ENCODE peak calls at places on chromosome 6, in six cellular contexts. One of them, this sample, is unnamed.
A peak's percentile ranks its signal among the peaks of the same experiment; 100 is the strongest.

GRCh38 chr6:27890351-27891299 is 21.6 kb downstream of the OR2B2 start:
- DNase-seq in AG09309: peak; percentile 87
- DNase-seq in GM13976: peak; percentile 82
- DNase-seq in cardiac fibroblast: peak; percentile 96
- DNase-seq in nephron progenitor cell: peak; percentile 69
- DNase-seq in dorsolateral prefrontal cortex: no peak
- DNase-seq in this sample: peak; percentile 89

GRCh38 chr6:154749341-154749740 is 16.1 kb downstream of the SCAF8 start:
- DNase-seq in dorsolateral prefrontal cortex: no peak
- DNase-seq in nephron progenitor cell: no peak
- DNase-seq in GM13976: no peak
- DNase-seq in cardiac fibroblast: no peak
- DNase-seq in AG09309: no peak
- DNase-seq in this sample: no peak

GRCh38 chr6:3749991-3750323 is 1.6 kb downstream of the PXDC1 start:
- DNase-seq in nephron progenitor cell: no peak
- DNase-seq in GM13976: peak; percentile 40
- DNase-seq in cardiac fibroblast: peak; percentile 80
- DNase-seq in AG09309: no peak
- DNase-seq in dorsolateral prefrontal cortex: no peak
- DNase-seq in this sample: peak; percentile 25

GRCh38 chr6:46757206-46757564 is 10.5 kb downstream of the ANKRD66 start:
- DNase-seq in GM13976: no peak
- DNase-seq in nephron progenitor cell: no peak
- DNase-seq in AG09309: no peak
- DNase-seq in dorsolateral prefrontal cortex: no peak
- DNase-seq in cardiac fibroblast: no peak
- DNase-seq in this sample: no peak

GRCh38 chr6:41426438-41426851 is 91.0 kb downstream of the NCR2 start:
- DNase-seq in nephron progenitor cell: peak; percentile 39
- DNase-seq in GM13976: no peak
- DNase-seq in dorsolateral prefrontal cortex: no peak
- DNase-seq in AG09309: no peak
- DNase-seq in cardiac fibroblast: no peak
- DNase-seq in this sample: no peak

GRCh38 chr6:81130969-81131368 is 621.5 kb downstream of the TENT5A start:
- DNase-seq in cardiac fibroblast: no peak
- DNase-seq in GM13976: no peak
- DNase-seq in AG09309: no peak
- DNase-seq in dorsolateral prefrontal cortex: no peak
- DNase-seq in nephron progenitor cell: no peak
- DNase-seq in this sample: no peak

GRCh38 chr6:1695546-1696494 is 86.1 kb downstream of the FOXC1 start:
- DNase-seq in nephron progenitor cell: no peak
- DNase-seq in cardiac fibroblast: no peak
- DNase-seq in GM13976: no peak
- DNase-seq in dorsolateral prefrontal cortex: no peak
- DNase-seq in AG09309: no peak
- DNase-seq in this sample: no peak

GRCh38 chr6:3267162-3267561 is 8.4 kb downstream of the PSMG4 start:
- DNase-seq in nephron progenitor cell: no peak
- DNase-seq in cardiac fibroblast: no peak
- DNase-seq in AG09309: no peak
- DNase-seq in dorsolateral prefrontal cortex: no peak
- DNase-seq in GM13976: no peak
- DNase-seq in this sample: no peak

GRCh38 chr6:148440877-148441453 is 98.3 kb downstream of the SASH1 start:
- DNase-seq in GM13976: no peak
- DNase-seq in nephron progenitor cell: peak; percentile 13
- DNase-seq in dorsolateral prefrontal cortex: peak; percentile 52
- DNase-seq in AG09309: peak; percentile 96
- DNase-seq in cardiac fibroblast: peak; percentile 97
- DNase-seq in this sample: no peak

GRCh38 chr6:103327079-103327478 is 1532.6 kb downstream of the HACE1 start:
- DNase-seq in nephron progenitor cell: peak; percentile 5
- DNase-seq in cardiac fibroblast: no peak
- DNase-seq in dorsolateral prefrontal cortex: no peak
- DNase-seq in GM13976: no peak
- DNase-seq in AG09309: no peak
- DNase-seq in this sample: no peak

GRCh38 chr6:39053854-39054576 is 5.4 kb downstream of the GLP1R start:
- DNase-seq in dorsolateral prefrontal cortex: no peak
- DNase-seq in cardiac fibroblast: no peak
- DNase-seq in nephron progenitor cell: no peak
- DNase-seq in GM13976: no peak
- DNase-seq in AG09309: no peak
- DNase-seq in this sample: no peak

GRCh38 chr6:164276211-164276610 is 861.7 kb downstream of the QKI start:
- DNase-seq in nephron progenitor cell: no peak
- DNase-seq in GM13976: no peak
- DNase-seq in AG09309: no peak
- DNase-seq in cardiac fibroblast: no peak
- DNase-seq in dorsolateral prefrontal cortex: no peak
- DNase-seq in this sample: no peak

GRCh38 chr6:27066381-27066780 is 181.1 kb upstream of the PRSS16 start:
- DNase-seq in dorsolateral prefrontal cortex: no peak
- DNase-seq in cardiac fibroblast: no peak
- DNase-seq in AG09309: no peak
- DNase-seq in nephron progenitor cell: no peak
- DNase-seq in GM13976: no peak
- DNase-seq in this sample: no peak

GRCh38 chr6:159892053-159892452 is 1.3 kb downstream of the MAS1 start:
- DNase-seq in AG09309: no peak
- DNase-seq in GM13976: no peak
- DNase-seq in nephron progenitor cell: no peak
- DNase-seq in cardiac fibroblast: no peak
- DNase-seq in dorsolateral prefrontal cortex: no peak
- DNase-seq in this sample: no peak

GRCh38 chr6:23532227-23532626 is 593.8 kb upstream of the NRSN1 start:
- DNase-seq in dorsolateral prefrontal cortex: no peak
- DNase-seq in nephron progenitor cell: no peak
- DNase-seq in GM13976: no peak
- DNase-seq in AG09309: no peak
- DNase-seq in cardiac fibroblast: peak; percentile 55
- DNase-seq in this sample: no peak

GRCh38 chr6:108806669-108807068 is 41.6 kb upstream of the ARMC2 start:
- DNase-seq in GM13976: no peak
- DNase-seq in nephron progenitor cell: no peak
- DNase-seq in cardiac fibroblast: no peak
- DNase-seq in dorsolateral prefrontal cortex: no peak
- DNase-seq in AG09309: no peak
- DNase-seq in this sample: no peak

GRCh38 chr6:4665489-4666417 is 110.5 kb upstream of the CDYL start:
- DNase-seq in AG09309: peak; percentile 14
- DNase-seq in dorsolateral prefrontal cortex: no peak
- DNase-seq in nephron progenitor cell: no peak
- DNase-seq in GM13976: no peak
- DNase-seq in cardiac fibroblast: peak; percentile 52
- DNase-seq in this sample: no peak

GRCh38 chr6:43827898-43828297 is 57.9 kb downstream of the VEGFA start:
- DNase-seq in nephron progenitor cell: no peak
- DNase-seq in GM13976: no peak
- DNase-seq in cardiac fibroblast: no peak
- DNase-seq in AG09309: no peak
- DNase-seq in dorsolateral prefrontal cortex: no peak
- DNase-seq in this sample: no peak

GRCh38 chr6:106527979-106528378 is 101.3 kb downstream of the RTN4IP1 start:
- DNase-seq in nephron progenitor cell: no peak
- DNase-seq in GM13976: no peak
- DNase-seq in dorsolateral prefrontal cortex: no peak
- DNase-seq in cardiac fibroblast: peak; percentile 96
- DNase-seq in AG09309: peak; percentile 87
- DNase-seq in this sample: peak; percentile 96

GRCh38 chr6:1553562-1554088 is 56.1 kb upstream of the FOXC1 start:
- DNase-seq in dorsolateral prefrontal cortex: no peak
- DNase-seq in nephron progenitor cell: no peak
- DNase-seq in AG09309: no peak
- DNase-seq in GM13976: no peak
- DNase-seq in cardiac fibroblast: peak; percentile 28
- DNase-seq in this sample: no peak

GRCh38 chr6:56716229-56716628 is 73.5 kb upstream of the DST start:
- DNase-seq in GM13976: no peak
- DNase-seq in cardiac fibroblast: no peak
- DNase-seq in dorsolateral prefrontal cortex: no peak
- DNase-seq in nephron progenitor cell: no peak
- DNase-seq in AG09309: no peak
- DNase-seq in this sample: no peak

GRCh38 chr6:56720882-56721281 is 78.2 kb upstream of the DST start:
- DNase-seq in AG09309: no peak
- DNase-seq in dorsolateral prefrontal cortex: no peak
- DNase-seq in GM13976: no peak
- DNase-seq in cardiac fibroblast: no peak
- DNase-seq in nephron progenitor cell: no peak
- DNase-seq in this sample: no peak

GRCh38 chr6:56714982-56715456 is 72.3 kb upstream of the DST start:
- DNase-seq in AG09309: no peak
- DNase-seq in cardiac fibroblast: peak; percentile 87
- DNase-seq in GM13976: no peak
- DNase-seq in nephron progenitor cell: no peak
- DNase-seq in dorsolateral prefrontal cortex: no peak
- DNase-seq in this sample: peak; percentile 53

GRCh38 chr6:56718236-56718635 is 75.5 kb upstream of the DST start:
- DNase-seq in cardiac fibroblast: no peak
- DNase-seq in AG09309: no peak
- DNase-seq in dorsolateral prefrontal cortex: no peak
- DNase-seq in nephron progenitor cell: no peak
- DNase-seq in GM13976: no peak
- DNase-seq in this sample: no peak

GRCh38 chr6:56719310-56719709 is 76.6 kb upstream of the DST start:
- DNase-seq in GM13976: no peak
- DNase-seq in AG09309: no peak
- DNase-seq in cardiac fibroblast: peak; percentile 67
- DNase-seq in dorsolateral prefrontal cortex: no peak
- DNase-seq in nephron progenitor cell: no peak
- DNase-seq in this sample: no peak
- TF ChIP-seq CTCF in GM13976: no peak
- TF ChIP-seq CTCF in AG09309: no peak
- TF ChIP-seq CTCF in cardiac fibroblast: no peak
- TF ChIP-seq CTCF in dorsolateral prefrontal cortex: no peak
- TF ChIP-seq CTCF in nephron progenitor cell: no peak
- TF ChIP-seq CTCF in this sample: no peak

DNA sequence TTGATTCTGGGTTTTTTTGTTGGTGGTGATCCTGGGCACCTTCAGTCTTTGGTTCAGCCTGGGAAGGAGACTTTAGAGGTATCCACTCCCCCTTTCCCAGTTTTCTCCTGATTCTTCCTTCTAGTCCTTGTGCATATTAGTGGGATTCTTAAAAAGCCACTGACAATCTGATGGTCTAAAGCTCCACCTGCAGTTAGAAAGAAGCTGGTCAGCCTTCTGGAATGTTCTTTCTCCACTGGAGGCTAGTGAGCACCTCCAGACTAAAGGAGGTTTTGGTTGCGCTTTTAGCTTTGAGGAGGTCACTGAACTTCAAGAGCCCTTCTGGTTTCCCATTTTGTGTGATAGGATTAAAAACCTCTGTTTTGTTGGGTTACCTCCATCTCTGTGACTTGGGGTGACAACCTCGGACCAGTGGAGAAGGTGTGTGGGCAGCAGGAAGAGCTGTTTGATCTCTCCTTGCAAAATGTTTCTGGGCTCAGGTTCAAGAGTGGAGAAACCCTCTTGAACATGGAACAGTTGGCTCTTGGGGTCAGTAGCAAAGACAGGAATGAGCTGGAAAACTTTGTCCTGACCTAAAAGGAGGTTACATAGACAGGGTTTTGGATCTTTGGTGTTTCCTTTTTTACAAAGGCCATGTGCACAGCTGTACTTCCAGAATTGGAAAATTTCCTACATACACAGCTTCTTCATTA is 29.0 kb downstream of the JARID2 start:
- DNase-seq in dorsolateral prefrontal cortex: no peak
- DNase-seq in GM13976: no peak
- DNase-seq in AG09309: no peak
- DNase-seq in cardiac fibroblast: peak; percentile 42
- DNase-seq in nephron progenitor cell: no peak
- DNase-seq in this sample: no peak
- TF ChIP-seq CTCF in dorsolateral prefrontal cortex: no peak
- TF ChIP-seq CTCF in GM13976: peak; percentile 18
- TF ChIP-seq CTCF in AG09309: peak; percentile 33
- TF ChIP-seq CTCF in cardiac fibroblast: peak; percentile 16
- TF ChIP-seq CTCF in nephron progenitor cell: no peak
- TF ChIP-seq CTCF in this sample: peak; percentile 17

GRCh38 chr6:17599885-17600526 is at the start of gene FAM8A1:
- DNase-seq in GM13976: peak; percentile 96
- DNase-seq in AG09309: peak; percentile 35
- DNase-seq in nephron progenitor cell: peak; percentile 93
- DNase-seq in cardiac fibroblast: peak; percentile 84
- DNase-seq in dorsolateral prefrontal cortex: peak; percentile 97
- DNase-seq in this sample: peak; percentile 39
- TF ChIP-seq CTCF in GM13976: no peak
- TF ChIP-seq CTCF in AG09309: peak; percentile 75
- TF ChIP-seq CTCF in nephron progenitor cell: peak; percentile 10
- TF ChIP-seq CTCF in cardiac fibroblast: peak; percentile 68
- TF ChIP-seq CTCF in dorsolateral prefrontal cortex: peak; percentile 72
- TF ChIP-seq CTCF in this sample: peak; percentile 87

GRCh38 chr6:169961772-169962561 is 210.5 kb downstream of the ERMARD start:
- DNase-seq in cardiac fibroblast: no peak
- DNase-seq in nephron progenitor cell: peak; percentile 71
- DNase-seq in dorsolateral prefrontal cortex: peak; percentile 33
- DNase-seq in AG09309: no peak
- DNase-seq in GM13976: no peak
- DNase-seq in this sample: no peak
- TF ChIP-seq CTCF in cardiac fibroblast: no peak
- TF ChIP-seq CTCF in nephron progenitor cell: peak; percentile 55
- TF ChIP-seq CTCF in dorsolateral prefrontal cortex: peak; percentile 57
- TF ChIP-seq CTCF in AG09309: no peak
- TF ChIP-seq CTCF in GM13976: peak; percentile 24
- TF ChIP-seq CTCF in this sample: no peak

GRCh38 chr6:137190710-137191109 is 17.3 kb upstream of the IL22RA2 start:
- DNase-seq in GM13976: no peak
- DNase-seq in dorsolateral prefrontal cortex: no peak
- DNase-seq in AG09309: no peak
- DNase-seq in cardiac fibroblast: no peak
- DNase-seq in nephron progenitor cell: no peak
- DNase-seq in this sample: no peak
- TF ChIP-seq CTCF in GM13976: no peak
- TF ChIP-seq CTCF in dorsolateral prefrontal cortex: no peak
- TF ChIP-seq CTCF in AG09309: no peak
- TF ChIP-seq CTCF in cardiac fibroblast: no peak
- TF ChIP-seq CTCF in nephron progenitor cell: no peak
- TF ChIP-seq CTCF in this sample: no peak

GRCh38 chr6:36980129-36980528 is 5.9 kb downstream of the MTCH1 start:
- DNase-seq in AG09309: no peak
- DNase-seq in GM13976: no peak
- DNase-seq in dorsolateral prefrontal cortex: no peak
- DNase-seq in cardiac fibroblast: no peak
- DNase-seq in nephron progenitor cell: no peak
- DNase-seq in this sample: no peak

GRCh38 chr6:36983538-36983937 is 2.5 kb downstream of the MTCH1 start:
- DNase-seq in cardiac fibroblast: no peak
- DNase-seq in AG09309: no peak
- DNase-seq in dorsolateral prefrontal cortex: no peak
- DNase-seq in GM13976: no peak
- DNase-seq in nephron progenitor cell: no peak
- DNase-seq in this sample: no peak

GRCh38 chr6:36978687-36979086 is 7.3 kb downstream of the MTCH1 start:
- DNase-seq in AG09309: no peak
- DNase-seq in GM13976: no peak
- DNase-seq in nephron progenitor cell: no peak
- DNase-seq in dorsolateral prefrontal cortex: no peak
- DNase-seq in cardiac fibroblast: no peak
- DNase-seq in this sample: no peak

GRCh38 chr6:36979343-36979742 is 6.7 kb downstream of the MTCH1 start:
- DNase-seq in AG09309: peak; percentile 18
- DNase-seq in nephron progenitor cell: no peak
- DNase-seq in GM13976: peak; percentile 62
- DNase-seq in cardiac fibroblast: peak; percentile 51
- DNase-seq in dorsolateral prefrontal cortex: peak; percentile 80
- DNase-seq in this sample: no peak

GRCh38 chr6:36980876-36981619 is 4.9 kb downstream of the MTCH1 start:
- DNase-seq in GM13976: no peak
- DNase-seq in AG09309: no peak
- DNase-seq in cardiac fibroblast: no peak
- DNase-seq in dorsolateral prefrontal cortex: no peak
- DNase-seq in nephron progenitor cell: no peak
- DNase-seq in this sample: no peak
- TF ChIP-seq CTCF in GM13976: no peak
- TF ChIP-seq CTCF in AG09309: peak; percentile 7
- TF ChIP-seq CTCF in cardiac fibroblast: no peak
- TF ChIP-seq CTCF in dorsolateral prefrontal cortex: peak; percentile 35
- TF ChIP-seq CTCF in nephron progenitor cell: no peak
- TF ChIP-seq CTCF in this sample: peak; percentile 25